ENCODE peak calls at places on chromosome 21, in seven cellular contexts. L is neural crest cell, P is LoVo, K is KG1, I is ACHN, V is GM18507, Q is hypothalamus. Y is an unnamed sample.

GRCh38 chr21:38831526-38832467 is 26.1 kb downstream of the ETS2 start:
- DNase-seq in L (no peak), P (peak), K (peak), I (no peak), V (peak), Q (peak), Y (peak)

GRCh38 chr21:32412998-32413504 is 545 bp downstream of the EVA1C start:
- DNase-seq in L (no peak), P (peak), K (no peak), I (no peak), V (no peak), Q (no peak), Y (no peak)

GRCh38 chr21:27339902-27340301 is 373.0 kb upstream of the ADAMTS5 start:
- DNase-seq in L (no peak), P (no peak), K (no peak), I (no peak), V (no peak), Q (no peak), Y (no peak)

GRCh38 chr21:45870851-45871615 is 110.5 kb upstream of the COL6A1 start:
- DNase-seq in L (no peak), P (no peak), K (no peak), I (no peak), V (no peak), Q (no peak), Y (no peak)

GRCh38 chr21:21997390-21998333 is 999.5 kb downstream of the NCAM2 start:
- DNase-seq in L (no peak), P (no peak), K (no peak), I (no peak), V (no peak), Q (no peak), Y (no peak)

GRCh38 chr21:32909393-32909792 is 116.3 kb upstream of the OLIG2 start:
- DNase-seq in L (no peak), P (no peak), K (no peak), I (no peak), V (no peak), Q (no peak), Y (no peak)

GRCh38 chr21:37863842-37864241 is 52.4 kb downstream of the KCNJ6 start:
- DNase-seq in L (no peak), P (no peak), K (no peak), I (no peak), V (no peak), Q (no peak), Y (no peak)

GRCh38 chr21:32386195-32386870 is 6.5 kb downstream of the URB1 start:
- DNase-seq in L (no peak), P (no peak), K (no peak), I (no peak), V (no peak), Q (no peak), Y (no peak)

GRCh38 chr21:37767984-37768383 is 148.3 kb downstream of the KCNJ6 start:
- DNase-seq in L (no peak), P (no peak), K (no peak), I (no peak), V (no peak), Q (no peak), Y (no peak)

GRCh38 chr21:42239556-42239955 is 20.6 kb downstream of the ABCG1 start:
- DNase-seq in L (no peak), P (no peak), K (no peak), I (no peak), V (no peak), Q (no peak), Y (no peak)

GRCh38 chr21:39153842-39154241 is 29.4 kb downstream of the PSMG1 start:
- DNase-seq in L (no peak), P (no peak), K (no peak), I (no peak), V (no peak), Q (no peak), Y (no peak)

GRCh38 chr21:38310619-38311018 is 53.8 kb downstream of the KCNJ15 start:
- DNase-seq in L (no peak), P (no peak), K (no peak), I (no peak), V (no peak), Q (no peak), Y (no peak)

GRCh38 chr21:45818276-45818903 is 163.2 kb upstream of the COL6A1 start:
- DNase-seq in L (no peak), P (no peak), K (no peak), I (peak), V (no peak), Q (no peak), Y (no peak)

GRCh38 chr21:25496825-25497482 is 110.3 kb downstream of the MRPL39 start:
- DNase-seq in L (no peak), P (no peak), K (no peak), I (peak), V (no peak), Q (no peak), Y (no peak)

GRCh38 chr21:43315244-43316137 is 111.4 kb downstream of the SIK1 start:
- DNase-seq in L (no peak), P (no peak), K (no peak), I (no peak), V (no peak), Q (no peak), Y (peak)

GRCh38 chr21:46661211-46661625 is 25.7 kb downstream of the PRMT2 start:
- DNase-seq in L (peak), P (no peak), K (no peak), I (no peak), V (no peak), Q (no peak), Y (no peak)

GRCh38 chr21:42684109-42684916 is 30.9 kb downstream of the PDE9A start:
- DNase-seq in L (no peak), P (no peak), K (no peak), I (no peak), V (no peak), Q (no peak), Y (peak)

GRCh38 chr21:28447453-28447852 is 545.2 kb downstream of the LTN1 start:
- DNase-seq in L (no peak), P (no peak), K (no peak), I (no peak), V (no peak), Q (no peak), Y (no peak)

GRCh38 chr21:42311816-42312625 is 3.2 kb downstream of the TFF3 start:
- DNase-seq in L (no peak), P (no peak), K (no peak), I (no peak), V (no peak), Q (no peak), Y (no peak)

GRCh38 chr21:45210461-45210983 is 77.2 kb downstream of the POFUT2 start:
- DNase-seq in L (no peak), P (no peak), K (no peak), I (no peak), V (no peak), Q (no peak), Y (no peak)

GRCh38 chr21:45055861-45056260 is 18.5 kb upstream of the ADARB1 start:
- DNase-seq in L (no peak), P (no peak), K (no peak), I (no peak), V (no peak), Q (no peak), Y (no peak)

GRCh38 chr21:37237764-37238163 is 29.4 kb downstream of the VPS26C start:
- DNase-seq in L (no peak), P (no peak), K (no peak), I (no peak), V (no peak), Q (no peak), Y (peak)

GRCh38 chr21:45073301-45074047 is 906 bp upstream of the ADARB1 start:
- DNase-seq in L (peak), P (peak), K (no peak), I (no peak), V (no peak), Q (no peak), Y (no peak)

Y was measured in Kasumi-1.